ENCODE peak calls at places on chromosomes 1 and 21, in nine cellular contexts. O is WERI-Rb-1, E is body of pancreas, I is breast epithelium, A is stomach, S is A673, X is upper lobe of right lung, U is uterus, H is left lung. V is an unnamed sample.

GRCh38 chr1:53025034-53025777 is 36.8 kb upstream of the PODN start:
- DNase-seq in A (no peak), I (no peak), S (no peak), X (no peak), E (peak; percentile 31), U (peak; percentile 76), H (peak; percentile 34), O (no peak), V (peak; percentile 64)

GRCh38 chr1:944341-945325 is 14.4 kb downstream of the NOC2L start:
- DNase-seq in A (no peak), H (peak; percentile 73), S (peak; percentile 67), X (no peak), E (no peak), I (no peak), U (peak; percentile 92), O (peak; percentile 72), V (no peak)

GRCh38 chr1:16254263-16254948 is 17.4 kb upstream of the CPLANE2 start:
- DNase-seq in X (no peak), I (no peak), A (no peak), U (no peak), S (no peak), E (no peak), O (no peak), H (no peak), V (no peak)

GRCh38 chr1:53732409-53732808 is 6.6 kb downstream of the GLIS1 start:
- DNase-seq in S (no peak), A (no peak), E (no peak), I (no peak), U (no peak), X (no peak), O (no peak), H (no peak), V (no peak)

GRCh38 chr1:240091614-240092300 is at the start of gene FMN2:
- DNase-seq in S (peak; percentile 11), X (no peak), A (no peak), E (peak; percentile 13), I (no peak), O (peak; percentile 94), H (no peak), U (no peak), V (no peak)

GRCh38 chr1:12511128-12511484 is 106.9 kb downstream of the DHRS3 start:
- DNase-seq in U (no peak), H (no peak), I (no peak), E (no peak), A (no peak), S (no peak), O (no peak), X (no peak), V (no peak)

GRCh38 chr1:225754940-225755635 is 22.5 kb upstream of the SRP9 start:
- DNase-seq in S (no peak), X (no peak), I (no peak), U (no peak), H (no peak), E (peak; percentile 47), A (peak; percentile 60), O (peak; percentile 55), V (no peak)

GRCh38 chr1:92404661-92405060 is 82.1 kb downstream of the GFI1 start:
- DNase-seq in U (no peak), S (no peak), I (no peak), H (no peak), O (no peak), E (no peak), X (no peak), A (no peak), V (no peak)

GRCh38 chr1:17433261-17433660 is 6.2 kb downstream of the RCC2 start:
- DNase-seq in E (no peak), H (no peak), I (no peak), S (no peak), U (no peak), O (no peak), A (no peak), X (no peak), V (no peak)
- H3K36me3 ChIP-seq in E (no peaks in the 10 kb centered on the region), H (no peaks in the 10 kb centered on the region), I (no peaks in the 10 kb centered on the region), S (peaks cover 66% of the 10 kb centered on the region), U (no peaks in the 10 kb centered on the region), O (peaks cover 87% of the 10 kb centered on the region), A (peaks cover 4% of the 10 kb centered on the region), X (peaks cover 17% of the 10 kb centered on the region), V (peaks cover 4% of the 10 kb centered on the region)

GRCh38 chr21:39453571-39454179 is 1.9 kb downstream of the SH3BGR start:
- DNase-seq in U (no peak), X (no peak), S (no peak), E (no peak), O (no peak), H (no peak), A (no peak), I (no peak), V (no peak)
- H3K27ac ChIP-seq in U (no peak overlapping the region), X (no peak overlapping the region), S (no peak overlapping the region), E (no peak overlapping the region), O (no peak overlapping the region), H (no peak overlapping the region), A (no peak overlapping the region), I (no peak overlapping the region), V (peak overlapping the region; percentile 90)

GRCh38 chr1:147654511-147654910 is 15.8 kb downstream of the ACP6 start:
- DNase-seq in A (no peak), O (no peak), I (no peak), E (no peak), X (no peak), H (no peak), U (no peak), S (no peak), V (no peak)
- H3K36me3 ChIP-seq in A (peaks cover 32% of the 10 kb centered on the region), O (no peaks in the 10 kb centered on the region), I (peaks cover 10% of the 10 kb centered on the region), E (no peaks in the 10 kb centered on the region), X (peaks cover 56% of the 10 kb centered on the region), H (no peaks in the 10 kb centered on the region), U (no peaks in the 10 kb centered on the region), S (no peaks in the 10 kb centered on the region), V (peaks cover 79% of the 10 kb centered on the region)

DNA sequence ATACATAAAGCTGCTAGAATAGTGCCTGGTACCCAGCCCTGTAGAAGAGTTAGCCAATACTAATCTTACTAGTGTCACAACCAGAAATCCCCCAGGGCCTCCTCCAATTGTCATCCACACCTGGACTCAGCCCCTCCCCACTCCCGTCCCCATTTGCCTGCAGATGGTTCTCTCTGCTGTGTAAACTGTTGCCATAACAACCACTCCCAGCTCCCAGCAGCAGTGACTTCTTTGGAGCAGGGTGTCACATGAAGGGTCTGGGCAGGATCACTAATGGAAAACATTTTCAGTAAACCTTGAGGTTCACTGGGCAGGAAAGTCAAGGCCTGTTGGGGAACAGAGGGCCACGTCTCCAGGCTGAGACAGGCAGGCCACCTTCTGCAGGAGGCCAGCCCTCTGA is 126.0 kb upstream of the IPO9 start:
- DNase-seq in H (no peak), S (no peak), I (no peak), U (peak; percentile 28), E (peak; percentile 81), O (peak; percentile 99), X (no peak), A (no peak), V (no peak)
- H3K27ac ChIP-seq in H (no peak overlapping the region), S (no peak overlapping the region), I (no peak overlapping the region), U (peak overlapping the region; percentile 72), E (peak overlapping the region; percentile 4), O (peak overlapping the region; percentile 10), X (no peak overlapping the region), A (peak overlapping the region; percentile 61), V (peak overlapping the region; percentile 61)

GRCh38 chr1:19400189-19400588 is 85.2 kb downstream of the CAPZB start:
- DNase-seq in H (no peak), U (no peak), E (no peak), S (no peak), I (no peak), X (no peak), A (no peak), O (no peak), V (peak; percentile 83)

GRCh38 chr1:19395678-19396192 is 83.6 kb downstream of the SLC66A1 start:
- DNase-seq in S (no peak), H (no peak), E (no peak), U (no peak), O (no peak), X (no peak), I (no peak), A (no peak), V (no peak)

GRCh38 chr1:19397217-19397945 is 85.3 kb downstream of the SLC66A1 start:
- DNase-seq in X (no peak), H (no peak), S (no peak), I (no peak), A (no peak), E (no peak), O (no peak), U (no peak), V (no peak)

GRCh38 chr1:19396280-19396679 is 84.2 kb downstream of the SLC66A1 start:
- DNase-seq in H (no peak), O (no peak), I (no peak), A (no peak), U (no peak), X (no peak), S (no peak), E (no peak), V (no peak)

GRCh38 chr1:19398309-19398760 is 86.2 kb downstream of the SLC66A1 start:
- DNase-seq in X (no peak), A (no peak), U (no peak), H (peak; percentile 72), E (no peak), O (no peak), S (no peak), I (no peak), V (no peak)
- H3K36me3 ChIP-seq in X (no peaks in the 10 kb centered on the region), A (peaks cover 3% of the 10 kb centered on the region), U (no peaks in the 10 kb centered on the region), H (no peaks in the 10 kb centered on the region), E (no peaks in the 10 kb centered on the region), O (no peaks in the 10 kb centered on the region), S (no peaks in the 10 kb centered on the region), I (no peaks in the 10 kb centered on the region), V (no peaks in the 10 kb centered on the region)

DNA sequence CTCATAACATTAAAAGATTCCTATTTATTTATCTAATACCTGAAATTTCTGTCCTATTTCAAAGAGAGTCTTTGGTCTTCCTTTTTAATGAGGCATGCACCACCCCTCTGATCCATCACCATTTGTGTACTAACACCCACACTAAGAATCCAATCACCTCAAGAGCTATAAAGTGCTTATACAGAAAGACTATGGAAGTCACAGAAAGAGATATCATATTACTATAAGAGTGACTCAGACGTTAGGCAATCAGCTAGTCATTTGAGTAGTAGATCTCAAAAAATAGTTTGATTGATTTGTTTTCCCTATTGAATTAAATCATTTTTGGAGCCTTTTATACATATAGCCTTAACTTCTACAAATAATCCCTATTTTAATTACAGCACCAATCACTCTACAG is 46.1 kb downstream of the NME7 start:
- DNase-seq in X (no peak), U (no peak), I (no peak), A (no peak), O (no peak), S (peak; percentile 57), E (no peak), H (no peak), V (no peak)
- H3K27ac ChIP-seq in X (no peak overlapping the region), U (no peak overlapping the region), I (no peak overlapping the region), A (no peak overlapping the region), O (no peak overlapping the region), S (no peak overlapping the region), E (no peak overlapping the region), H (no peak overlapping the region), V (no peak overlapping the region)

GRCh38 chr1:110056776-110057175 is 13.7 kb downstream of the ALX3 start:
- DNase-seq in A (no peak), H (no peak), O (no peak), U (no peak), X (no peak), E (no peak), I (peak; percentile 30), S (no peak), V (no peak)
- H3K36me3 ChIP-seq in A (peaks cover 58% of the 10 kb centered on the region), H (no peaks in the 10 kb centered on the region), O (peaks cover 74% of the 10 kb centered on the region), U (no peaks in the 10 kb centered on the region), X (peaks cover 63% of the 10 kb centered on the region), E (peaks cover 3% of the 10 kb centered on the region), I (peaks cover 5% of the 10 kb centered on the region), S (peaks cover 47% of the 10 kb centered on the region), V (peaks cover 83% of the 10 kb centered on the region)

GRCh38 chr1:221772107-221772506 is 30.2 kb upstream of the DUSP10 start:
- DNase-seq in U (no peak), H (no peak), X (no peak), S (no peak), A (no peak), I (no peak), E (no peak), O (no peak), V (no peak)
- H3K27ac ChIP-seq in U (no peak overlapping the region), H (no peak overlapping the region), X (no peak overlapping the region), S (no peak overlapping the region), A (no peak overlapping the region), I (no peak overlapping the region), E (no peak overlapping the region), O (no peak overlapping the region), V (no peak overlapping the region)

V was measured in ascending aorta.